ENCODE peak calls at places on chromosomes 12 and 14, in four cellular contexts. Z is dorsolateral prefrontal cortex, X is breast epithelium, F is astrocyte of the spinal cord. A is an unnamed sample.

GRCh38 chr12:48690990-48691389 is 9.0 kb upstream of the KANSL2 start:
- DNase-seq in F (no peak), Z (no peak), X (no peak), A (no peak)

GRCh38 chr14:92659765-92660561 is 88.5 kb downstream of the LGMN start:
- DNase-seq in F (no peak), Z (no peak), X (peak), A (peak)

GRCh38 chr12:52901715-52902541 is 2.9 kb downstream of the KRT8 start:
- DNase-seq in F (no peak), Z (no peak), X (no peak), A (no peak)

GRCh38 chr12:112386726-112387125 is 4.5 kb upstream of the HECTD4 start:
- DNase-seq in X (no peak), Z (no peak), F (no peak), A (no peak)

GRCh38 chr14:54815531-54815930 is 87.1 kb downstream of the GCH1 start:
- DNase-seq in X (no peak), Z (no peak), F (no peak), A (no peak)

GRCh38 chr12:56020437-56021189 is at the start of gene IKZF4:
- DNase-seq in X (no peak), Z (no peak), F (peak), A (no peak)

GRCh38 chr12:48938805-48939204 is 13.5 kb upstream of the FKBP11 start:
- DNase-seq in F (no peak), X (no peak), Z (no peak), A (no peak)

GRCh38 chr12:91985002-91985767 is 160.5 kb downstream of the BTG1 start:
- DNase-seq in X (no peak), F (peak), Z (no peak), A (no peak)

GRCh38 chr12:55728932-55729591 is at the start of gene CD63:
- DNase-seq in X (peak), F (peak), Z (peak), A (peak)

GRCh38 chr12:121713257-121714155 is 954 bp downstream of the TMEM120B start:
- DNase-seq in Z (no peak), F (no peak), X (no peak), A (peak)

GRCh38 chr12:49982246-49983229 is 9.8 kb downstream of the AQP6 start:
- DNase-seq in F (no peak), Z (no peak), X (no peak), A (no peak)

GRCh38 chr12:65895759-65896656 is 71.7 kb downstream of the HMGA2 start:
- DNase-seq in X (no peak), Z (no peak), F (no peak), A (no peak)

GRCh38 chr14:101005447-101005846 is 101.9 kb upstream of the RTL1 start:
- DNase-seq in X (no peak), Z (peak), F (no peak), A (no peak)

GRCh38 chr12:110581951-110582285 is 1.2 kb downstream of the PPTC7 start:
- DNase-seq in F (no peak), X (no peak), Z (no peak), A (no peak)

GRCh38 chr12:109449845-109450532 is 27.1 kb downstream of the KCTD10 start:
- DNase-seq in X (no peak), F (no peak), Z (no peak), A (no peak)

GRCh38 chr12:30847259-30847658 is 79.3 kb upstream of the TSPAN11 start:
- DNase-seq in X (no peak), F (peak), Z (no peak), A (peak)

GRCh38 chr12:95763809-95764253 is 26.7 kb downstream of the NTN4 start:
- DNase-seq in F (peak), X (no peak), Z (no peak), A (peak)

GRCh38 chr12:114269153-114269552 is 136.8 kb downstream of the TBX5 start:
- DNase-seq in X (no peak), F (no peak), Z (no peak), A (peak)

GRCh38 chr14:102508410-102508773 is 1.2 kb downstream of the ANKRD9 start:
- DNase-seq in F (no peak), X (no peak), Z (no peak), A (no peak)

GRCh38 chr14:30125322-30125944 is 197.8 kb upstream of the PRKD1 start:
- DNase-seq in F (no peak), X (no peak), Z (no peak), A (no peak)

GRCh38 chr12:81017792-81018191 is 60.1 kb upstream of the ACSS3 start:
- DNase-seq in Z (no peak), X (no peak), F (no peak), A (no peak)

GRCh38 chr12:23084236-23084995 is 459.4 kb downstream of the ETNK1 start:
- DNase-seq in Z (no peak), F (peak), X (no peak), A (peak)

GRCh38 chr12:80352476-80352875 is 91.6 kb upstream of the PTPRQ start:
- DNase-seq in X (no peak), Z (no peak), F (peak), A (peak)

GRCh38 chr12:5138845-5139244 is 95.2 kb downstream of the KCNA5 start:
- DNase-seq in X (no peak), F (peak), Z (no peak), A (no peak)

GRCh38 chr12:122399592-122400373 is 22.7 kb downstream of the CLIP1 start:
- DNase-seq in X (peak), Z (peak), F (peak), A (peak)

GRCh38 chr12:45587877-45588530 is 141.5 kb upstream of the ARID2 start:
- DNase-seq in F (no peak), Z (no peak), X (no peak), A (peak)
- TF ChIP-seq CTCF in F (no peak), Z (peak), X (no peak), A (no peak)

GRCh38 chr12:119676573-119676972 is 8.6 kb downstream of the PRKAB1 start:
- DNase-seq in X (no peak), F (no peak), Z (no peak), A (no peak)
- TF ChIP-seq CTCF in X (no peak), F (no peak), Z (no peak), A (no peak)

DNA sequence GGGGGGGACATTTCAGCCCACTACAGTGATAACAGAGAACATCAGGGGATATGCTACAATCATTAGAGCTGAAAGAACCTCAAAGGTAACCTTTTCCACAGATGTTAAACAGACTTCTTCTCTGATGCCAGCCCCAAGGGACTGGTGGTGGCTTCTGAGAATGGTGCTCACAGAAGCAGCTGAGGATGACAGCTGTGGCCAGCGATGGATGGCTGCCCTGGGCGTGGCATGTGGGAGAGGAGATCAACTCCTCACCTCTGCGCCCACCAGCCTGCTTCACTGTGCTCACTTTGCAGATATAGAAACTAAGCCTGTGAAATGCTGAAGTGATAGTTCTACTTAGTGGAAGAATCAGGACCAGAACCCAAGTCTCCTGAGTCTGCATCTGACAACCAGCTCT is 33.0 kb downstream of the FOXN3 start:
- DNase-seq in X (no peak), Z (no peak), F (no peak), A (no peak)
- TF ChIP-seq CTCF in X (no peak), Z (no peak), F (no peak), A (no peak)

GRCh38 chr12:6334940-6335450 is 6.9 kb downstream of the TNFRSF1A start:
- DNase-seq in F (no peak), X (no peak), Z (no peak), A (no peak)

GRCh38 chr12:6336859-6337744 is 4.8 kb downstream of the TNFRSF1A start:
- DNase-seq in X (no peak), F (no peak), Z (no peak), A (peak)

GRCh38 chr12:6337958-6338406 is 3.9 kb downstream of the TNFRSF1A start:
- DNase-seq in X (no peak), F (no peak), Z (no peak), A (peak)

GRCh38 chr12:6335451-6336078 is 6.3 kb downstream of the TNFRSF1A start:
- DNase-seq in Z (no peak), X (peak), F (peak), A (peak)

DNA sequence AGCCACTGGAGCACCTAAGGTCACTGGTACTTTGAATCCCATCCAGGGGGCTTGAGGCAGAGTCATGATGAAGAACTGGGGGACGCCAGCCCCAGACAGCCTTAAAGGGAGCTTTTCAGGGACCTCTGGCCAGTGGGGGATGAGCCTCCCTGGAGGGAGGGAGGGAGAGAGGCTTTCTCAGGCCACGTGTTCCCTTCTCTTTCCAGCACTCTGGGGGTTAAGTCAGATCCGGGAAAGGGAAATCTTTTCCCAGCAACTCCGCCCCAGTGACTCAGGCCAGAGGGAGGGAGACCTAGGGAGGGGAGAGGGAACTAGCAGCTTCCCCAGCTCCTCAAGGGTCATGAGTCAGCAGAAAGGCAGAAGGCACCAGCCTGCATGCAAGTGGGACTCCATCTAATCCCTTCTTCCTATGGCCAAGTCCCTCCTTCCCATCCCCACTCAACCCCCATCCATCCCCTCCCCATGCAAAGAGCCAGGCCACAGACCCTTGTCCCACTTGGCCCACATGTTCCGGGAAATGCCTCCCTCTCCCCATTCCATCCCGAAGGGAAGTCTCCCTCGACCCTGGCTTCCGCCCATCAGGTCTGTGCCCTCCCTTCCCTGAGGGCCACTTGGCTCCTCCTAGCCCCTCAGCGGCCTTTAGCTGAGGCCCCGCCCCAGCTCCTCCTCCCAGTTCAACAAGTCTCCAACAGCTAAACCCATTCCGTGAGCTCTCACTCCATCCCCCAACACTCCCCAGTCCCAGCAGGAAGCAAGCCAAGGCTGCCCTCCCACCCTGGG is 5.6 kb downstream of the TNFRSF1A start:
- DNase-seq in F (peak), X (peak), Z (no peak), A (peak)
- TF ChIP-seq CTCF in F (no peak), X (no peak), Z (no peak), A (no peak)

DNA sequence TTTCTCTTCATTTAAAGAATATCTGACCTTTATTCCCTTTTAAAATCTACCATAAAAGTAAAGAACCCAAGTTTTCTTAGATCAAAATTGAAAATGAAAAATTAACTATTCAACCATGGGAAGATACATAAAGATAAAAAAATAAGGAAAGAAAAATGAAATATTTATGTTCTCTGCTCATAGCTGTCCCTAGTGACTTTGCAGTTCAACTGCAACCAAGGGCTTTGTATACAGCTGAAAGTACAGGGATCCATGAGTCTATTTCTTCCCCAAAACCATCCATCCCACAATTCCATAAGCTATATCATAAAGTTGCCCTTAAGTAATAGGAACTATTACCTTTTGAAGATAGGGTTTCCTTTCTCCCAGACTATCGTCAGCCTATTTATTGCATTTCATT is 113.1 kb downstream of the ITPR2 start:
- DNase-seq in F (no peak), X (no peak), Z (no peak), A (no peak)
- TF ChIP-seq CTCF in F (peak), X (no peak), Z (no peak), A (no peak)

GRCh38 chr12:34186492-34186891 is 164.2 kb downstream of the ALG10 start:
- DNase-seq in F (no peak), X (no peak), Z (no peak), A (no peak)
- TF ChIP-seq CTCF in F (no peak), X (no peak), Z (no peak), A (no peak)

GRCh38 chr12:89421093-89421835 is 69.0 kb upstream of the DUSP6 start:
- DNase-seq in Z (no peak), X (no peak), F (no peak), A (no peak)
- TF ChIP-seq CTCF in Z (no peak), X (no peak), F (peak), A (no peak)

DNA sequence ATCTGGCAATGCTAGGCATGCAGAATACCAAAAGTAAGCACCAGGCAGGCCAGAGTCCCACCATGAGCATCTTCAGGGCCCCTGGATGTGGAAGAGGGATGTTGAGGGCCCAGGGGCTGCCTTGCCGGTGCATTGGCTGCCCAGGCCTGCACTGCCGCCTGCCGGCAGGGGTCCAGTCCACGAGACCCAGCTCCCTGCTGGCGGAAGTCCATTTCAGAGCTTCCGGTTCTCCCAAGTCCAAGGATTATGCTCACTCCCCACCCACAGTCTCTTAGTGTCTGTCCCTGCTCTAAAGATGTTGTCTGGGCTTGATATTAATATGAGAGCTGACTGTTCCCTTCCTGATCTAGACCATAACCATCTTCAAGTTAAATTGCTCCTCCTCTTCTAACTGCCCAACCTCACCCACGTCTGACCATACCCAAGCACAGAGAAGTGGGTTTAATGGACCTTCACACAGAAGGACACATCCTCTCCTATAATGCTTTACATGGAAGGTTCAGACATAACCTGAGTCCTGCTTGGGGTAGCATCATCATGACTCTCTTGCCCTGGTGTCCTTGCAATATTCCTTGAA is 117.4 kb downstream of the DAD1 start:
- DNase-seq in X (no peak), F (peak), Z (peak), A (peak)
- TF ChIP-seq CTCF in X (peak), F (peak), Z (peak), A (peak)

DNA sequence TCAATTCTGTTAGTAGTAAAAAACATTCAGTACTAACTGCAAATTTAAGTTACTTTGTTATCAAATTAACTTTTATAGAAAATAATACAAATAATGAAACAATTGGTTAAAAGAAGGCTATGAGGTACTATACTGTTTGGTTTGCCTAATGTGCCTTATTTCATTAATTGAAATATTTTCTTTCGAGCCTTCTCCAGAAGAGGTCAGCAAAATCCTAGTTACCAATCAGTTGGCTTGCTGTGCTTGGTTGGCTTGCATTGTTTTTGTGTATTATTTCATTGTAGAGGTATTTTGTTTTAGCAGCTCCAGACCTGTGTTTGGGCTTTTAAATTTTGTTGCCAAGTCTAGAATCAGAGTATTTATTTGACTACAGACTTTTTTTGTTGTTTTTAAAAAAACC is 68.5 kb downstream of the AEBP2 start:
- DNase-seq in F (no peak), Z (no peak), X (no peak), A (peak)
- TF ChIP-seq CTCF in F (no peak), Z (peak), X (no peak), A (peak)

GRCh38 chr14:104309657-104310369 is 171.4 kb downstream of the KIF26A start:
- DNase-seq in F (no peak), Z (no peak), X (no peak), A (no peak)

GRCh38 chr14:104306450-104307040 is 168.2 kb downstream of the KIF26A start:
- DNase-seq in X (no peak), F (no peak), Z (no peak), A (no peak)

GRCh38 chr14:104305511-104306449 is 167.4 kb downstream of the KIF26A start:
- DNase-seq in F (no peak), X (no peak), Z (no peak), A (no peak)

GRCh38 chr14:104307246-104307626 is 168.8 kb downstream of the KIF26A start:
- DNase-seq in F (no peak), X (no peak), Z (no peak), A (no peak)

GRCh38 chr14:104307627-104308401 is 169.4 kb downstream of the KIF26A start:
- DNase-seq in F (no peak), Z (no peak), X (no peak), A (no peak)
- TF ChIP-seq CTCF in F (no peak), Z (no peak), X (no peak), A (no peak)

A was measured in MCF 10A.